ENCODE peak calls at places on chromosomes 7 and 10, in seven cellular contexts. C is BJ; J is central memory CD4-positive, alpha-beta T cell; I is posterior vena cava; Y is CD8-positive, alpha-beta T cell; T is RCC 7860; K is EL. B is an unnamed sample.

GRCh38 chr10:28137907-28138880 is 139.3 kb upstream of the ODAD2 start:
- DNase-seq in C (peak; percentile 97), J (no peak), I (no peak), Y (no peak), T (peak; percentile 41), K (peak; percentile 92), B (no peak)

GRCh38 chr10:126478600-126478999 is 90.3 kb upstream of the ADAM12 start:
- DNase-seq in C (no peak), J (no peak), I (no peak), Y (no peak), T (no peak), K (no peak), B (no peak)

GRCh38 chr10:18860591-18861205 is 187.9 kb upstream of the MALRD1 start:
- DNase-seq in C (no peak), J (no peak), I (no peak), Y (no peak), T (no peak), K (no peak), B (no peak)

GRCh38 chr10:17200035-17200884 is 1.2 kb downstream of the TRDMT1 start:
- DNase-seq in C (no peak), J (peak; percentile 4), I (no peak), Y (no peak), T (peak; percentile 45), K (no peak), B (no peak)

GRCh38 chr7:44380179-44380830 is 54.9 kb upstream of the CAMK2B start:
- DNase-seq in C (no peak), J (no peak), I (no peak), Y (no peak), T (no peak), K (no peak), B (no peak)

GRCh38 chr7:11212080-11212711 is 238.5 kb downstream of the PHF14 start:
- DNase-seq in C (no peak), J (peak; percentile 11), I (no peak), Y (no peak), T (peak; percentile 40), K (peak; percentile 64), B (peak; percentile 52)

GRCh38 chr7:157009170-157009777 is 1.2 kb downstream of the MNX1 start:
- DNase-seq in C (no peak), J (no peak), I (no peak), Y (no peak), T (no peak), K (no peak), B (no peak)

GRCh38 chr10:98469532-98469931 is 22.8 kb upstream of the HPS1 start:
- DNase-seq in C (no peak), J (no peak), I (no peak), Y (no peak), T (no peak), K (no peak), B (no peak)

GRCh38 chr10:78263521-78263988 is 229.9 kb downstream of the RPS24 start:
- DNase-seq in C (peak; percentile 63), J (no peak), I (peak; percentile 67), Y (no peak), T (peak; percentile 99), K (peak; percentile 92), B (no peak)

GRCh38 chr7:152076940-152077933 is 51.8 kb downstream of the GALNT11 start:
- DNase-seq in C (no peak), J (no peak), I (no peak), Y (no peak), T (no peak), K (no peak), B (no peak)

GRCh38 chr10:74058071-74058470 is 60.2 kb downstream of the VCL start:
- DNase-seq in C (no peak), J (no peak), I (no peak), Y (no peak), T (no peak), K (no peak), B (no peak)

GRCh38 chr7:42805601-42806000 is 106.3 kb downstream of the C7orf25 start:
- DNase-seq in C (no peak), J (no peak), I (no peak), Y (no peak), T (no peak), K (peak; percentile 4), B (no peak)

GRCh38 chr7:92835140-92835850 is 1.1 kb downstream of the CDK6 start:
- DNase-seq in C (no peak), J (peak; percentile 54), I (peak; percentile 86), Y (peak; percentile 8), T (peak; percentile 75), K (peak; percentile 84), B (peak; percentile 66)

GRCh38 chr7:73718438-73718881 is 1.0 kb downstream of the STX1A start:
- DNase-seq in C (no peak), J (peak; percentile 18), I (no peak), Y (no peak), T (no peak), K (no peak), B (no peak)

GRCh38 chr10:102152545-102152890 is 329 bp downstream of the NOLC1 start:
- DNase-seq in C (no peak), J (no peak), I (no peak), Y (no peak), T (peak; percentile 25), K (no peak), B (peak; percentile 14)

GRCh38 chr7:138865843-138866242 is 67.8 kb upstream of the ATP6V0A4 start:
- DNase-seq in C (no peak), J (peak; percentile 30), I (no peak), Y (no peak), T (no peak), K (no peak), B (peak; percentile 51)

GRCh38 chr7:82443044-82443800 is at the start of gene CACNA2D1:
- DNase-seq in C (no peak), J (no peak), I (peak; percentile 80), Y (no peak), T (no peak), K (peak; percentile 44), B (no peak)

GRCh38 chr7:85750454-85750949 is 563.6 kb upstream of the SEMA3D start:
- DNase-seq in C (no peak), J (no peak), I (no peak), Y (no peak), T (no peak), K (peak; percentile 56), B (no peak)

GRCh38 chr7:137697026-137697425 is 149.7 kb downstream of the DGKI start:
- DNase-seq in C (no peak), J (no peak), I (no peak), Y (no peak), T (no peak), K (no peak), B (no peak)

GRCh38 chr7:77580762-77581350 is 43.8 kb downstream of the PTPN12 start:
- DNase-seq in C (peak; percentile 30), J (no peak), I (no peak), Y (no peak), T (no peak), K (no peak), B (no peak)

GRCh38 chr7:4931932-4932331 is 27.1 kb downstream of the MMD2 start:
- DNase-seq in C (no peak), J (no peak), I (no peak), Y (no peak), T (peak; percentile 25), K (no peak), B (no peak)

GRCh38 chr7:90988996-90989765 is 275.1 kb upstream of the FZD1 start:
- DNase-seq in C (no peak), J (no peak), I (no peak), Y (no peak), T (no peak), K (no peak), B (no peak)

GRCh38 chr7:93515144-93515543 is 59.4 kb downstream of the CALCR start:
- DNase-seq in C (no peak), J (no peak), I (no peak), Y (no peak), T (no peak), K (peak; percentile 0), B (no peak)

GRCh38 chr10:91941426-91941825 is 17.9 kb downstream of the BTAF1 start:
- DNase-seq in C (no peak), J (no peak), I (no peak), Y (no peak), T (no peak), K (no peak), B (no peak)

GRCh38 chr7:10723832-10724231 is 249.8 kb upstream of the PHF14 start:
- DNase-seq in C (no peak), J (no peak), I (no peak), Y (no peak), T (no peak), K (no peak), B (no peak)

GRCh38 chr10:125137601-125138438 is 22.5 kb downstream of the CTBP2 start:
- DNase-seq in C (no peak), J (no peak), I (peak; percentile 60), Y (no peak), T (no peak), K (no peak), B (no peak)

GRCh38 chr7:105000190-105000589 is 13.8 kb upstream of the KMT2E start:
- DNase-seq in C (no peak), J (no peak), I (no peak), Y (no peak), T (no peak), K (peak; percentile 51), B (no peak)

GRCh38 chr7:108348913-108349312 is 107.3 kb downstream of the NRCAM start:
- DNase-seq in C (no peak), J (no peak), I (no peak), Y (no peak), T (peak; percentile 38), K (peak; percentile 41), B (no peak)

GRCh38 chr10:52442576-52442975 is 128.5 kb downstream of the DKK1 start:
- DNase-seq in C (no peak), J (no peak), I (no peak), Y (no peak), T (no peak), K (peak; percentile 61), B (no peak)

GRCh38 chr7:40221836-40222235 is 87.0 kb downstream of the SUGCT start:
- DNase-seq in C (peak; percentile 89), J (no peak), I (no peak), Y (no peak), T (peak; percentile 94), K (peak; percentile 94), B (no peak)

GRCh38 chr10:110456523-110457091 is 41.1 kb upstream of the DUSP5 start:
- DNase-seq in C (no peak), J (no peak), I (peak; percentile 61), Y (no peak), T (no peak), K (peak; percentile 71), B (no peak)

GRCh38 chr7:51316666-51317581 is at the start of gene COBL:
- DNase-seq in C (no peak), J (no peak), I (no peak), Y (no peak), T (no peak), K (no peak), B (no peak)

GRCh38 chr10:36220122-36220521 is 578.0 kb upstream of the FZD8 start:
- DNase-seq in C (no peak), J (no peak), I (no peak), Y (no peak), T (no peak), K (no peak), B (no peak)

GRCh38 chr7:143038635-143039034 is 11.7 kb upstream of the OR9A2 start:
- DNase-seq in C (no peak), J (no peak), I (no peak), Y (no peak), T (no peak), K (no peak), B (no peak)

GRCh38 chr7:52472006-52472405 is 563.4 kb upstream of the POM121L12 start:
- DNase-seq in C (no peak), J (no peak), I (no peak), Y (no peak), T (no peak), K (no peak), B (no peak)